ENCODE peak calls at places on chromosomes 6 and 20, in six cellular contexts. One of them, this sample, is unnamed.

GRCh38 chr6:1584996-1585668 is 24.6 kb upstream of the FOXC1 start:
- DNase-seq in IMR-90: no peak
- DNase-seq in pancreas: no peak
- DNase-seq in HAP-1: no peak
- DNase-seq in AG04450: no peak
- DNase-seq in CD8-positive, alpha-beta memory T cell: no peak
- DNase-seq in this sample: no peak

GRCh38 chr6:105714846-105715245 is 312.0 kb upstream of the PREP start:
- DNase-seq in IMR-90: no peak
- DNase-seq in pancreas: no peak
- DNase-seq in HAP-1: no peak
- DNase-seq in AG04450: no peak
- DNase-seq in CD8-positive, alpha-beta memory T cell: no peak
- DNase-seq in this sample: no peak

GRCh38 chr20:64069614-64070243 is 6.7 kb downstream of the TCEA2 start:
- DNase-seq in IMR-90: no peak
- DNase-seq in pancreas: no peak
- DNase-seq in HAP-1: peak; percentile 68
- DNase-seq in AG04450: no peak
- DNase-seq in CD8-positive, alpha-beta memory T cell: no peak
- DNase-seq in this sample: peak; percentile 81

GRCh38 chr20:63854766-63855362 is 6.4 kb upstream of the ABHD16B start:
- DNase-seq in IMR-90: no peak
- DNase-seq in pancreas: no peak
- DNase-seq in HAP-1: no peak
- DNase-seq in AG04450: no peak
- DNase-seq in CD8-positive, alpha-beta memory T cell: no peak
- DNase-seq in this sample: no peak

GRCh38 chr6:169199625-169200335 is 53.9 kb downstream of the THBS2 start:
- DNase-seq in IMR-90: no peak
- DNase-seq in pancreas: no peak
- DNase-seq in HAP-1: no peak
- DNase-seq in AG04450: no peak
- DNase-seq in CD8-positive, alpha-beta memory T cell: no peak
- DNase-seq in this sample: no peak

GRCh38 chr6:7532232-7532631 is 9.2 kb upstream of the DSP start:
- DNase-seq in IMR-90: no peak
- DNase-seq in pancreas: no peak
- DNase-seq in HAP-1: no peak
- DNase-seq in AG04450: no peak
- DNase-seq in CD8-positive, alpha-beta memory T cell: no peak
- DNase-seq in this sample: no peak

GRCh38 chr6:74073896-74074295 is 377.9 kb downstream of the CD109 start:
- DNase-seq in IMR-90: peak; percentile 60
- DNase-seq in pancreas: no peak
- DNase-seq in HAP-1: no peak
- DNase-seq in AG04450: no peak
- DNase-seq in CD8-positive, alpha-beta memory T cell: no peak
- DNase-seq in this sample: no peak

GRCh38 chr20:49561806-49562205 is 6.1 kb downstream of the PTGIS start:
- DNase-seq in IMR-90: no peak
- DNase-seq in pancreas: no peak
- DNase-seq in HAP-1: no peak
- DNase-seq in AG04450: no peak
- DNase-seq in CD8-positive, alpha-beta memory T cell: no peak
- DNase-seq in this sample: no peak

GRCh38 chr20:47281376-47281775 is 75.1 kb downstream of the ZMYND8 start:
- DNase-seq in IMR-90: no peak
- DNase-seq in pancreas: no peak
- DNase-seq in HAP-1: no peak
- DNase-seq in AG04450: no peak
- DNase-seq in CD8-positive, alpha-beta memory T cell: no peak
- DNase-seq in this sample: no peak

GRCh38 chr20:7703436-7703835 is 236.8 kb downstream of the HAO1 start:
- DNase-seq in IMR-90: no peak
- DNase-seq in pancreas: no peak
- DNase-seq in HAP-1: no peak
- DNase-seq in AG04450: no peak
- DNase-seq in CD8-positive, alpha-beta memory T cell: no peak
- DNase-seq in this sample: no peak

GRCh38 chr6:111624391-111625098 is 18.9 kb upstream of the TRAF3IP2 start:
- DNase-seq in IMR-90: peak; percentile 31
- DNase-seq in pancreas: no peak
- DNase-seq in HAP-1: no peak
- DNase-seq in AG04450: no peak
- DNase-seq in CD8-positive, alpha-beta memory T cell: no peak
- DNase-seq in this sample: no peak

DNA sequence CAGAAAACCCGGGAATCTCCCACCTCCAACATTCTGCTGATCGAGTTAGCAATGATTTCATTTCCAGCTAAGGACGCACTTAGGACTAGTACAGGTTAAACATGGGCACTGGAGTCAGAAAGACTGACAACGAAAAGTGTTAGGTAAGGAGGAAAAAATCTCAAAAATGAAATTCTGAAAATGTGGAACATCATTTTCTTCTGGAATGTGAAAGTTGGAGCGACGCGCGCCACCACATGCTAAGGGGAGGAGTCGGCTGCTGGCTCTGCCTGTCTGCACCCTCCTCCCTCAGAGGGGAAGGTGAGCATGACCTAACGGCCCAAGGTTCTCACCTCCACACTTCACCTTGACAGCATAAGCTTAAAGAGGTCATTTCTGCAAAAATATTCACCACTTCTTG is 221.6 kb upstream of the KCNG1 start:
- DNase-seq in IMR-90: no peak
- DNase-seq in pancreas: no peak
- DNase-seq in HAP-1: no peak
- DNase-seq in AG04450: no peak
- DNase-seq in CD8-positive, alpha-beta memory T cell: no peak
- DNase-seq in this sample: no peak
- H3K27me3 ChIP-seq in IMR-90: peaks cover 60% of the 10 kb centered on the region
- H3K27me3 ChIP-seq in pancreas: no peaks in the 10 kb centered on the region
- H3K27me3 ChIP-seq in HAP-1: no peaks in the 10 kb centered on the region
- H3K27me3 ChIP-seq in AG04450: peaks cover 40% of the 10 kb centered on the region
- H3K27me3 ChIP-seq in CD8-positive, alpha-beta memory T cell: no peaks in the 10 kb centered on the region
- H3K27me3 ChIP-seq in this sample: no peaks in the 10 kb centered on the region

GRCh38 chr6:154503576-154504501 is 6.6 kb downstream of the CNKSR3 start:
- DNase-seq in IMR-90: no peak
- DNase-seq in pancreas: no peak
- DNase-seq in HAP-1: no peak
- DNase-seq in AG04450: no peak
- DNase-seq in CD8-positive, alpha-beta memory T cell: no peak
- DNase-seq in this sample: no peak
- H3K27me3 ChIP-seq in IMR-90: no peaks in the 10 kb centered on the region
- H3K27me3 ChIP-seq in pancreas: no peaks in the 10 kb centered on the region
- H3K27me3 ChIP-seq in HAP-1: no peaks in the 10 kb centered on the region
- H3K27me3 ChIP-seq in AG04450: no peaks in the 10 kb centered on the region
- H3K27me3 ChIP-seq in CD8-positive, alpha-beta memory T cell: no peaks in the 10 kb centered on the region
- H3K27me3 ChIP-seq in this sample: no peaks in the 10 kb centered on the region

DNA sequence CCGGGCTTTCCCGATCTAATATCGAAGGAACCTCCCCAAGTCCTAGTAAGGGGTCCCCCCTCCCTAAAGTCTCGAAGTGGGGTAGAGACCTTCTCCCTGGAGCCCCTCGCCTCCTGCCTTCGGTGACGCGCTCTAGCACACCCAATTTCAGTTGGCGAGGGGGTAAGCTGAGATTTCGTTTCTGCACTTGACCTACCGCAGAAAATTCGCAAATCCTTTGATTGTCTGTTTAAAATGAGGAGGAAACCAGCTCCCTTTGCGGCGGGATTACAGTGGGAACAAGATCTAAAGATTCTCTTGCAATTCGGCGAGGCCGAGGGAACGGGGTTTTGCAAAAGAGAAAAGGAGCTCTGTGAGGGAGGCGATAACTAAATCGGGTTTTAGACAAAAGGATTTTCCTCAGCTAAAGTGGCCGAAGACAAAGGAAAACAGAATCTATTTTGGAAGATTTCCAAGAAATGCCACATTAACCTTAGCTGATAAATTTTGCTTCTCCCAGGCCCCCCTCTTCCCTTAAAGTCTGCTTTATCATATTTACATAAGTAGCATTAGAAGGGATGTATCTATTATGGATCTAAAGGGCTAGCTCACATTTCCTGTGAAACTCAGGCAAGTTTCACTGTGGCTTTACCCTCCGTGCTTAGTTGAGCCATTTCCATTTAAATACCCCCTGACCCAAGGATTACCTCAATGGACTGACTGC is 8.4 kb downstream of the SIM1 start:
- DNase-seq in IMR-90: no peak
- DNase-seq in pancreas: no peak
- DNase-seq in HAP-1: no peak
- DNase-seq in AG04450: no peak
- DNase-seq in CD8-positive, alpha-beta memory T cell: no peak
- DNase-seq in this sample: no peak
- H3K27me3 ChIP-seq in IMR-90: peaks cover 95% of the 10 kb centered on the region
- H3K27me3 ChIP-seq in pancreas: no peaks in the 10 kb centered on the region
- H3K27me3 ChIP-seq in HAP-1: no peaks in the 10 kb centered on the region
- H3K27me3 ChIP-seq in AG04450: peaks cover 99% of the 10 kb centered on the region
- H3K27me3 ChIP-seq in CD8-positive, alpha-beta memory T cell: peaks cover 69% of the 10 kb centered on the region
- H3K27me3 ChIP-seq in this sample: peaks cover 69% of the 10 kb centered on the region

GRCh38 chr6:151806757-151807512 is 547 bp upstream of the ESR1 start:
- DNase-seq in IMR-90: no peak
- DNase-seq in pancreas: no peak
- DNase-seq in HAP-1: no peak
- DNase-seq in AG04450: no peak
- DNase-seq in CD8-positive, alpha-beta memory T cell: no peak
- DNase-seq in this sample: no peak
- H3K27me3 ChIP-seq in IMR-90: peaks cover 31% of the 10 kb centered on the region
- H3K27me3 ChIP-seq in pancreas: no peaks in the 10 kb centered on the region
- H3K27me3 ChIP-seq in HAP-1: peaks cover 8% of the 10 kb centered on the region
- H3K27me3 ChIP-seq in AG04450: peaks cover 31% of the 10 kb centered on the region
- H3K27me3 ChIP-seq in CD8-positive, alpha-beta memory T cell: peaks cover 18% of the 10 kb centered on the region
- H3K27me3 ChIP-seq in this sample: peaks cover 6% of the 10 kb centered on the region

DNA sequence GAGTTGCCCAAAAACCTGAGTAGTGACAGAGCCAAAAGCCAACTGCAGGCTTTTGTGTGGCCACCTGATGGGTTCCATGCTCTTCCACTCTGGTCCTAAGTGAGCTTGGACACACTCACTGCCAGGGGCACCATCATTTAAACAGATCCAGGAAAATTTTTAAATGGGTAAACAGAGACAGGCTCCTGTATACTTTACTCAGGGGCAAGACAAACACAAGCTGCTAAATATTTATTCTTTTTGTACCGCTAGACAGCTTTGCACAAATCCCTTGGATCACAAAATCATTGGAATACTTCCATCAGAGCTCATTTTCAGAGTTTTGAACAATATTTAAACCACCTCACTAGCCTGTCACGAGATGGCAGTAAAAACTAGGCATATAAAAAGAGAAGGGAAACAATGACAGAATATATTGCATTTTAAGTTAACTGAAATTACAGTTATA is 31.4 kb downstream of the GCLC start:
- DNase-seq in IMR-90: no peak
- DNase-seq in pancreas: no peak
- DNase-seq in HAP-1: no peak
- DNase-seq in AG04450: no peak
- DNase-seq in CD8-positive, alpha-beta memory T cell: no peak
- DNase-seq in this sample: no peak
- H3K27me3 ChIP-seq in IMR-90: no peaks in the 10 kb centered on the region
- H3K27me3 ChIP-seq in pancreas: no peaks in the 10 kb centered on the region
- H3K27me3 ChIP-seq in HAP-1: no peaks in the 10 kb centered on the region
- H3K27me3 ChIP-seq in AG04450: no peaks in the 10 kb centered on the region
- H3K27me3 ChIP-seq in CD8-positive, alpha-beta memory T cell: no peaks in the 10 kb centered on the region
- H3K27me3 ChIP-seq in this sample: no peaks in the 10 kb centered on the region

GRCh38 chr20:37577972-37578371 is 50.3 kb upstream of the BLCAP start:
- DNase-seq in IMR-90: no peak
- DNase-seq in pancreas: no peak
- DNase-seq in HAP-1: no peak
- DNase-seq in AG04450: no peak
- DNase-seq in CD8-positive, alpha-beta memory T cell: no peak
- DNase-seq in this sample: no peak
- H3K27me3 ChIP-seq in IMR-90: peaks cover 23% of the 10 kb centered on the region
- H3K27me3 ChIP-seq in pancreas: no peaks in the 10 kb centered on the region
- H3K27me3 ChIP-seq in HAP-1: peaks cover 3% of the 10 kb centered on the region
- H3K27me3 ChIP-seq in AG04450: peaks cover 27% of the 10 kb centered on the region
- H3K27me3 ChIP-seq in CD8-positive, alpha-beta memory T cell: no peaks in the 10 kb centered on the region
- H3K27me3 ChIP-seq in this sample: no peaks in the 10 kb centered on the region

GRCh38 chr20:19283503-19283902 is 71.1 kb downstream of the SLC24A3 start:
- DNase-seq in IMR-90: no peak
- DNase-seq in pancreas: no peak
- DNase-seq in HAP-1: no peak
- DNase-seq in AG04450: no peak
- DNase-seq in CD8-positive, alpha-beta memory T cell: no peak
- DNase-seq in this sample: no peak
- H3K27me3 ChIP-seq in IMR-90: no peaks in the 10 kb centered on the region
- H3K27me3 ChIP-seq in pancreas: no peaks in the 10 kb centered on the region
- H3K27me3 ChIP-seq in HAP-1: no peaks in the 10 kb centered on the region
- H3K27me3 ChIP-seq in AG04450: no peaks in the 10 kb centered on the region
- H3K27me3 ChIP-seq in CD8-positive, alpha-beta memory T cell: no peaks in the 10 kb centered on the region
- H3K27me3 ChIP-seq in this sample: no peaks in the 10 kb centered on the region

DNA sequence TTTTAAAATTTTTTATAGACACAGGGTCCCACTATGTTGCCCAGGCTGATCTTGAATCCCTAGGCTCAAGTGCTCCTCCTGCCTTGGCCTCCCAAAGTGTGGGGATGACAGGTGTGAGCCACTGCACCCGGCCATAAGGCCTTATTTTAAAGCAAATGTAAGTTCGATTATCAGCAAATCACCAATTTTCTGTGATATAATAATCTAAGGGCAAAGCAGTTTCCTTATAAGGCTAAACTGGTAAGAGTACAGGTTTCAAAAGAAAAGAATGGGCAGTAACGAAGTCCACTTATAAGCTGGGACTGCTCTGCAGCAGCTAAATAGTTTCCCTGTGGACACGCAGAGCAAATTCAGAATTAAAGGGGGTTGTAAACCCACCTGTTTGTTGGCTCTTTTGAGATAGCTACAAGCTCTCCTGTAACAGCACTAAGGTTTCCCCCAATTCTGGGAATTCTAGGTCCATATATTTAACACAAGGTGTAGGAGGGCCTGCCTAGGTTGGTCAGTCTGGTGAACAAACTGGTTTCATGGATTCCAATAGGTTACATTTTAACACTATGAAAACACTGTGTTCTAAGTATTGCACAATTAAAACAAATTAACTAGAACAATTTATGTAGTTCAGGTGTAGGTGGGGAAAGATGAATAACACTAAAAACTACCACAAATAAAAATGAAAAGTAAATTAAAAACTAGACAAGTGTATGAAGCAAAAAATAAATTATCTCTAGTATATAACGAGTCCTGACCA is 26.3 kb downstream of the LHFPL5 start:
- DNase-seq in IMR-90: no peak
- DNase-seq in pancreas: no peak
- DNase-seq in HAP-1: no peak
- DNase-seq in AG04450: no peak
- DNase-seq in CD8-positive, alpha-beta memory T cell: no peak
- DNase-seq in this sample: no peak
- H3K27me3 ChIP-seq in IMR-90: no peaks in the 10 kb centered on the region
- H3K27me3 ChIP-seq in pancreas: no peaks in the 10 kb centered on the region
- H3K27me3 ChIP-seq in HAP-1: no peaks in the 10 kb centered on the region
- H3K27me3 ChIP-seq in AG04450: no peaks in the 10 kb centered on the region
- H3K27me3 ChIP-seq in CD8-positive, alpha-beta memory T cell: no peaks in the 10 kb centered on the region
- H3K27me3 ChIP-seq in this sample: no peaks in the 10 kb centered on the region

DNA sequence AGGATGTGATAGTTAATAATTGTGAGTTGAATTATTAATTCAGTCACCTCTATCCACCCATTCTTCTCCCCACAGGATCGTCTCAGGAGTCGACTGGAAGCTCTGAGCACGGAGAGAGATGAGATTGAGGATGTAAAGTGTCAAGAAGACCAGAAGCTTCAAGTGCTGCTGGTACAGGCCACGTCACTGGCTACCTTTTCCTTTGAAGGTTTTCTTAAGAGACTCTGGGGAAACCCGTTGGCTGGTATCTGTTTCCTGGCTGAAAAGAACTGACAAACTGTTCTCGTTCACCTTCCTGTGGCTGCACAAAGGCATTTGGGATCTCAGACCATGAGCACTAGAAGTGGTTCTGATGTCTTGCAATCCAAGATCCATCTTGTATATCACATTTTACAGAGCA is 3.8 kb downstream of the TRIM15 start:
- DNase-seq in IMR-90: no peak
- DNase-seq in pancreas: no peak
- DNase-seq in HAP-1: no peak
- DNase-seq in AG04450: no peak
- DNase-seq in CD8-positive, alpha-beta memory T cell: peak; percentile 9
- DNase-seq in this sample: no peak
- H3K27me3 ChIP-seq in IMR-90: peaks cover 55% of the 10 kb centered on the region
- H3K27me3 ChIP-seq in pancreas: no peaks in the 10 kb centered on the region
- H3K27me3 ChIP-seq in HAP-1: peaks cover 6% of the 10 kb centered on the region
- H3K27me3 ChIP-seq in AG04450: peaks cover 55% of the 10 kb centered on the region
- H3K27me3 ChIP-seq in CD8-positive, alpha-beta memory T cell: peaks cover 16% of the 10 kb centered on the region
- H3K27me3 ChIP-seq in this sample: peaks cover 8% of the 10 kb centered on the region